ENCODE peak calls at places on chromosome X, in ten cellular contexts. Y is HEK293T, S is NCI-H1930, C is NCI-H1092, O is SW 1271, G is fibroblast of mammary gland, X is WTC11, R is NCI-H146, K is foreskin fibroblast, H is T-helper 1 cell. W is an unnamed sample.

GRCh38 chrX:123975180-123975579 is 13.7 kb downstream of the STAG2 start:
- DNase-seq in R (no peak), Y (no peak), S (no peak), X (no peak), H (no peak), G (peak; percentile 56), C (no peak), K (no peak), O (no peak), W (no peak)

GRCh38 chrX:1283750-1284149 is 15.1 kb downstream of the CSF2RA start:
- DNase-seq in G (no peak), H (no peak), C (no peak), Y (no peak), O (no peak), S (no peak), X (no peak), R (no peak), K (no peak), W (no peak)

GRCh38 chrX:69508610-69509009 is 4.5 kb downstream of the NALF2 start:
- DNase-seq in H (no peak), G (no peak), X (no peak), S (no peak), C (no peak), O (no peak), Y (no peak), R (no peak), K (no peak), W (no peak)

GRCh38 chrX:40484408-40485091 is 96.2 kb upstream of the ATP6AP2 start:
- DNase-seq in C (no peak), R (no peak), H (no peak), K (no peak), S (no peak), Y (no peak), G (no peak), O (no peak), X (peak; percentile 19), W (no peak)

GRCh38 chrX:23503835-23504539 is 163.3 kb upstream of the PRDX4 start:
- DNase-seq in S (peak; percentile 0), C (peak; percentile 66), X (no peak), H (no peak), Y (no peak), O (peak; percentile 75), R (peak; percentile 91), G (peak; percentile 87), K (peak; percentile 51), W (no peak)

GRCh38 chrX:27571164-27571563 is 19.0 kb upstream of the DCAF8L2 start:
- DNase-seq in K (no peak), O (no peak), S (no peak), H (no peak), Y (no peak), C (no peak), G (no peak), R (no peak), X (no peak), W (no peak)

GRCh38 chrX:136812286-136812685 is 31.6 kb upstream of the ARHGEF6 start:
- DNase-seq in H (no peak), G (peak; percentile 12), Y (no peak), O (no peak), R (no peak), K (no peak), C (no peak), X (no peak), S (no peak), W (no peak)

GRCh38 chrX:72368796-72369195 is 63.1 kb upstream of the CITED1 start:
- DNase-seq in R (no peak), O (no peak), K (no peak), H (no peak), X (no peak), S (no peak), G (no peak), C (no peak), Y (no peak), W (no peak)

GRCh38 chrX:25544641-25545040 is 528.9 kb upstream of the ARX start:
- DNase-seq in O (no peak), C (no peak), H (no peak), K (no peak), X (no peak), G (peak; percentile 1), Y (no peak), S (no peak), R (no peak), W (no peak)

GRCh38 chrX:118115948-118116307 is 682 bp downstream of the KLHL13 start:
- DNase-seq in S (no peak), X (no peak), O (no peak), G (no peak), C (no peak), K (no peak), Y (no peak), R (peak; percentile 27), H (no peak), W (no peak)

GRCh38 chrX:675896-676295 is 45.3 kb downstream of the SHOX start:
- DNase-seq in O (no peak), S (no peak), C (no peak), G (no peak), H (no peak), R (no peak), K (no peak), Y (no peak), X (peak; percentile 31), W (no peak)

W was measured in T-helper 9 cell.